ENCODE peak calls at places on chromosomes 16 and 17, in eight cellular contexts. N, R, T, Z, H, U, C and X are unnamed samples.
A peak's percentile ranks its signal among the peaks of the same experiment; 100 is the strongest.

GRCh38 chr16:1991588-1992474 is 2.1 kb downstream of the SYNGR3 start:
- DNase-seq in N (peak; percentile 98), R (peak; percentile 77), T (peak; percentile 92), Z (peak; percentile 93), H (peak; percentile 84), U (peak; percentile 84), C (peak; percentile 95), X (peak; percentile 94)

GRCh38 chr16:27315333-27316037 is 1.7 kb downstream of the IL4R start:
- DNase-seq in N (peak; percentile 52), R (peak; percentile 43), T (peak; percentile 71), Z (peak; percentile 64), H (no peak), U (peak; percentile 75), C (peak; percentile 59), X (peak; percentile 95)

GRCh38 chr17:71063559-71063958 is 894.2 kb downstream of the KCNJ2 start:
- DNase-seq in N (no peak), R (no peak), T (no peak), Z (no peak), H (no peak), U (no peak), C (no peak), X (no peak)

GRCh38 chr16:74450236-74450635 is 29.0 kb upstream of the CLEC18B start:
- DNase-seq in N (no peak), R (peak; percentile 32), T (no peak), Z (no peak), H (no peak), U (peak; percentile 30), C (no peak), X (no peak)

GRCh38 chr16:90018297-90019200 is 707 bp downstream of the DBNDD1 start:
- DNase-seq in N (no peak), R (no peak), T (no peak), Z (no peak), H (peak; percentile 70), U (no peak), C (no peak), X (no peak)

GRCh38 chr17:53516643-53517042 is 306.1 kb upstream of the KIF2B start:
- DNase-seq in N (no peak), R (no peak), T (no peak), Z (no peak), H (no peak), U (peak; percentile 1), C (no peak), X (peak; percentile 23)

GRCh38 chr16:14225457-14225856 is 154.3 kb downstream of the MRTFB start:
- DNase-seq in N (no peak), R (no peak), T (no peak), Z (no peak), H (no peak), U (no peak), C (no peak), X (no peak)

GRCh38 chr16:69397821-69398521 is 12.2 kb upstream of the TERF2 start:
- DNase-seq in N (no peak), R (peak; percentile 82), T (no peak), Z (peak; percentile 70), H (peak; percentile 61), U (peak; percentile 86), C (peak; percentile 90), X (peak; percentile 86)

GRCh38 chr16:56311208-56312027 is 113.9 kb downstream of the AMFR start:
- DNase-seq in N (no peak), R (no peak), T (no peak), Z (no peak), H (no peak), U (no peak), C (no peak), X (no peak)

GRCh38 chr16:5756969-5757368 is 659.4 kb upstream of the EEF2KMT start:
- DNase-seq in N (no peak), R (no peak), T (no peak), Z (no peak), H (no peak), U (no peak), C (no peak), X (no peak)

GRCh38 chr16:86547286-86547685 is 7.7 kb downstream of the MTHFSD start:
- DNase-seq in N (no peak), R (no peak), T (no peak), Z (no peak), H (no peak), U (no peak), C (no peak), X (no peak)

GRCh38 chr17:64198711-64199110 is 64.3 kb downstream of the TEX2 start:
- DNase-seq in N (no peak), R (no peak), T (no peak), Z (no peak), H (no peak), U (no peak), C (no peak), X (no peak)

GRCh38 chr16:533391-534088 is 6.0 kb downstream of the CAPN15 start:
- DNase-seq in N (no peak), R (no peak), T (no peak), Z (no peak), H (no peak), U (peak; percentile 10), C (no peak), X (no peak)
- H3K4me3 ChIP-seq in N (peak overlapping the region; percentile 63), R (no peak overlapping the region), T (no peak overlapping the region), Z (no peak overlapping the region), H (no peak overlapping the region), U (no peak overlapping the region), C (no peak overlapping the region), X (no peak overlapping the region)

DNA sequence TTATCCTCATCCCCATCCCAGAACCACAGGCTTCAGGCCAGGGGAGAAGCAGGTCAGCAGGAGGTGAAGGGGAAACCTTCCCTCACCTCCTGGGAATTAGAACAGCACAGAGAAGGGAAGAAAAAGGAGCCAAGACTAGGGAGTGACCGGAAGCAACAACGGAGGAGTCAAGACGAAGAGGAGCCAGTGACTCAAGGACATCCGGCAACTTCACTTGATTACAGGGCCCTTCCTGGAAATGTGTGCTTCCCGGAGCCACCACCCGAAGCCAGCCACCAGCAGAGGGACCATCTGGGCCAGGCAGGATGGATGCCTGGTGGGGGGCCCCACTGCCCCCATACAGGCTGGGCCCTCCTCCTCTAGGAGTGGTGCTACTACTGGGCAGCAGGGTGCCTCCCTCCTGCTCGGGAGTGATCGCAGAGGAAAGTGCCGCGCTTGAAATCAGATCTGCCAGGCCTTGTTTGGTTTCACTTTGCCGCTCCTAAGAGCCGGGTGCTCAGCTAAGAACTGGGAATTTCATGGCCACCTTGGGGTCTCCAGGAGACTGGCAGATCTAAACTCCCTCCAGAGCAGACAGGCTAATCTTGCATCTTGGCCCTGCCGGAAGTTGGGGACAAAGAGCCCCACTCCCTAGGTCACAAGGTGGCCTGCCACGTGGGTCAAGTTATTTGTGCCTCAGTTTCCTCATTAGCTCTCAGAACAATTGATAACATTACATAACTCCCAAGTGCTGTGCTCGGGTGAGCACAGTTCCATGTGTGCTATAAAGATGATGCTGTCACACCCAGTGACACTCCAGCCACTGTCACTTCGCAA is 6.6 kb downstream of the CDC42EP4 start:
- DNase-seq in N (no peak), R (peak; percentile 84), T (no peak), Z (peak; percentile 86), H (no peak), U (peak; percentile 86), C (peak; percentile 87), X (peak; percentile 92)
- TF ChIP-seq CTCF in N (peak; percentile 45), R (peak; percentile 33), T (no peak), Z (peak; percentile 8), H (peak; percentile 55), U (peak; percentile 26), C (peak; percentile 45), X (peak; percentile 36)

GRCh38 chr16:8674413-8675022 is at the start of gene ABAT:
- DNase-seq in N (peak; percentile 88), R (peak; percentile 70), T (peak; percentile 82), Z (peak; percentile 88), H (peak; percentile 98), U (peak; percentile 57), C (peak; percentile 79), X (peak; percentile 68)

GRCh38 chr16:8676737-8677375 is 2.4 kb downstream of the ABAT start:
- DNase-seq in N (no peak), R (no peak), T (no peak), Z (no peak), H (no peak), U (no peak), C (no peak), X (no peak)

GRCh38 chr16:8676160-8676547 is 1.7 kb downstream of the ABAT start:
- DNase-seq in N (no peak), R (no peak), T (no peak), Z (no peak), H (no peak), U (no peak), C (no peak), X (no peak)

GRCh38 chr16:8673611-8674412 is 605 bp upstream of the ABAT start:
- DNase-seq in N (no peak), R (no peak), T (no peak), Z (no peak), H (no peak), U (no peak), C (peak; percentile 25), X (no peak)

GRCh38 chr16:8675183-8676159 is 1.1 kb downstream of the ABAT start:
- DNase-seq in N (no peak), R (no peak), T (no peak), Z (peak; percentile 11), H (peak; percentile 77), U (no peak), C (peak; percentile 13), X (no peak)
- H3K4me3 ChIP-seq in N (peak overlapping the region; percentile 82), R (no peak overlapping the region), T (no peak overlapping the region), Z (peak overlapping the region; percentile 75), H (peak overlapping the region; percentile 77), U (peak overlapping the region; percentile 60), C (peak overlapping the region; percentile 64), X (no peak overlapping the region)

GRCh38 chr17:76130473-76130872 is 10.6 kb downstream of the FOXJ1 start:
- DNase-seq in N (no peak), R (no peak), T (no peak), Z (no peak), H (no peak), U (no peak), C (no peak), X (no peak)

GRCh38 chr17:76131692-76132573 is 9.1 kb downstream of the FOXJ1 start:
- DNase-seq in N (no peak), R (no peak), T (no peak), Z (no peak), H (no peak), U (no peak), C (no peak), X (no peak)

GRCh38 chr17:76131061-76131691 is 9.9 kb downstream of the FOXJ1 start:
- DNase-seq in N (no peak), R (no peak), T (no peak), Z (no peak), H (no peak), U (no peak), C (no peak), X (no peak)

GRCh38 chr17:76134911-76135809 is 5.9 kb downstream of the FOXJ1 start:
- DNase-seq in N (no peak), R (no peak), T (no peak), Z (no peak), H (no peak), U (no peak), C (no peak), X (no peak)

DNA sequence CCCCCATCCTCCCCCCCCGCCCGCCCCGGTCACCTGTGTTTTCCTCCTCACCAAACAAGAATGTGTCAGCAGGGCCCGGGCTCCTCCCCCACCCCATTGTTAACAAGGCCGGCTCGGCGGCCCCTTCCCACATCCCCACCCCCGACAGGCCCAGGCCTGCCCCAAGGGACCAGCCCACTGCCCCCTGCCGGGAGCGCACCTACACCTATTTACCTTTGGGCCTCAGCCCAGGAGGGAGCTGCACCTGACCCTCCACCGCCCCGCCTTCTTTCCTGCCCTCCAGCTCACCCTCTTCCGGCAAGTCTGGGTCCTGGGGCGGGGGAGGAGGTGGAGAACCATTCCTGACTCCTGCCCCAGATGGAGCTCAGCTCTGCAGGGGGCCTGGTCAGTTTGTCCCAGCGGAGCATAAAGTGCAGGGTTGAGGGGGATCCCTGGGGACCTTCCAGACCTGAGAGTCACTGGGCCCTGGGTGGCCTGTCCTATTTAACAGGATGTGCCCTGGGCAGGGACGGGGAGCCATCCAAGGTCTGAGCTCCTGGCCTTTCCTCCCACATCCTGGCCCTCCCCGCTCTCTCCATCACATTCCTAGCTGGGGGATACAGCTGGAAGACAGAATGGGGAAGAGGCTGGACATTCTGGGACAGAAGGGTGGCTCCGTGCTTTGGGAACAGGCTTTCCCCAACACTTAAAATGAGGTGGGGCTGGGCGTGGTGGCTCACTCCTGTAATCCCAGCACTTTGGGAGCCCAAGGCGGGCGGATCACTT is 8.3 kb downstream of the FOXJ1 start:
- DNase-seq in N (no peak), R (no peak), T (no peak), Z (no peak), H (no peak), U (no peak), C (no peak), X (no peak)
- TF ChIP-seq CTCF in N (no peak), R (no peak), T (no peak), Z (no peak), H (no peak), U (no peak), C (no peak), X (no peak)